ENCODE peak calls at places on chromosomes 5 and 9, in nine cellular contexts. One of them, this sample, is unnamed.

GRCh38 chr9:113619156-113619861 is 155.8 kb downstream of the RGS3 start:
- DNase-seq in neuronal stem cell: no peak
- DNase-seq in astrocyte: no peak
- DNase-seq in heart left ventricle: peak
- DNase-seq in cardiac muscle cell: no peak
- DNase-seq in endodermal cell: peak
- DNase-seq in breast epithelium: no peak
- DNase-seq in PC-9: no peak
- DNase-seq in CD4-positive, alpha-beta T cell: no peak
- DNase-seq in this sample: no peak

GRCh38 chr5:103290846-103291245 is 32.3 kb downstream of the MACIR start:
- DNase-seq in neuronal stem cell: no peak
- DNase-seq in astrocyte: no peak
- DNase-seq in heart left ventricle: no peak
- DNase-seq in cardiac muscle cell: no peak
- DNase-seq in endodermal cell: no peak
- DNase-seq in breast epithelium: no peak
- DNase-seq in PC-9: no peak
- DNase-seq in CD4-positive, alpha-beta T cell: no peak
- DNase-seq in this sample: no peak

GRCh38 chr5:8861764-8862163 is 684.1 kb downstream of the SEMA5A start:
- DNase-seq in neuronal stem cell: no peak
- DNase-seq in astrocyte: no peak
- DNase-seq in heart left ventricle: no peak
- DNase-seq in cardiac muscle cell: no peak
- DNase-seq in endodermal cell: no peak
- DNase-seq in breast epithelium: no peak
- DNase-seq in PC-9: no peak
- DNase-seq in CD4-positive, alpha-beta T cell: no peak
- DNase-seq in this sample: no peak

GRCh38 chr5:1414311-1415058 is 30.8 kb downstream of the SLC6A3 start:
- DNase-seq in neuronal stem cell: no peak
- DNase-seq in astrocyte: no peak
- DNase-seq in heart left ventricle: no peak
- DNase-seq in cardiac muscle cell: no peak
- DNase-seq in endodermal cell: no peak
- DNase-seq in breast epithelium: no peak
- DNase-seq in PC-9: no peak
- DNase-seq in CD4-positive, alpha-beta T cell: no peak
- DNase-seq in this sample: peak

GRCh38 chr5:113807384-113808053 is 294.0 kb downstream of the YTHDC2 start:
- DNase-seq in neuronal stem cell: no peak
- DNase-seq in astrocyte: peak
- DNase-seq in heart left ventricle: no peak
- DNase-seq in cardiac muscle cell: peak
- DNase-seq in endodermal cell: no peak
- DNase-seq in breast epithelium: no peak
- DNase-seq in PC-9: no peak
- DNase-seq in CD4-positive, alpha-beta T cell: no peak
- DNase-seq in this sample: no peak

GRCh38 chr5:72428664-72429063 is 78.5 kb downstream of the ZNF366 start:
- DNase-seq in neuronal stem cell: no peak
- DNase-seq in astrocyte: no peak
- DNase-seq in heart left ventricle: no peak
- DNase-seq in cardiac muscle cell: no peak
- DNase-seq in endodermal cell: no peak
- DNase-seq in breast epithelium: no peak
- DNase-seq in PC-9: no peak
- DNase-seq in CD4-positive, alpha-beta T cell: no peak
- DNase-seq in this sample: no peak

GRCh38 chr9:96853711-96854072 is 622 bp downstream of the ZNF782 start:
- DNase-seq in neuronal stem cell: no peak
- DNase-seq in astrocyte: no peak
- DNase-seq in heart left ventricle: no peak
- DNase-seq in cardiac muscle cell: no peak
- DNase-seq in endodermal cell: no peak
- DNase-seq in breast epithelium: no peak
- DNase-seq in PC-9: no peak
- DNase-seq in CD4-positive, alpha-beta T cell: no peak
- DNase-seq in this sample: no peak

GRCh38 chr9:91857831-91858669 is 92.0 kb downstream of the ROR2 start:
- DNase-seq in neuronal stem cell: peak
- DNase-seq in astrocyte: peak
- DNase-seq in heart left ventricle: no peak
- DNase-seq in cardiac muscle cell: no peak
- DNase-seq in endodermal cell: peak
- DNase-seq in breast epithelium: no peak
- DNase-seq in PC-9: no peak
- DNase-seq in CD4-positive, alpha-beta T cell: no peak
- DNase-seq in this sample: no peak

GRCh38 chr9:94937214-94937903 is 210.9 kb downstream of the AOPEP start:
- DNase-seq in neuronal stem cell: no peak
- DNase-seq in astrocyte: peak
- DNase-seq in heart left ventricle: no peak
- DNase-seq in cardiac muscle cell: peak
- DNase-seq in endodermal cell: no peak
- DNase-seq in breast epithelium: no peak
- DNase-seq in PC-9: peak
- DNase-seq in CD4-positive, alpha-beta T cell: no peak
- DNase-seq in this sample: no peak

GRCh38 chr9:125663127-125663526 is 43.9 kb downstream of the MAPKAP1 start:
- DNase-seq in neuronal stem cell: no peak
- DNase-seq in astrocyte: peak
- DNase-seq in heart left ventricle: no peak
- DNase-seq in cardiac muscle cell: peak
- DNase-seq in endodermal cell: no peak
- DNase-seq in breast epithelium: no peak
- DNase-seq in PC-9: peak
- DNase-seq in CD4-positive, alpha-beta T cell: no peak
- DNase-seq in this sample: no peak

GRCh38 chr9:129259373-129259772 is 81.3 kb upstream of the IER5L start:
- DNase-seq in neuronal stem cell: no peak
- DNase-seq in astrocyte: no peak
- DNase-seq in heart left ventricle: no peak
- DNase-seq in cardiac muscle cell: no peak
- DNase-seq in endodermal cell: no peak
- DNase-seq in breast epithelium: no peak
- DNase-seq in PC-9: no peak
- DNase-seq in CD4-positive, alpha-beta T cell: no peak
- DNase-seq in this sample: no peak

GRCh38 chr9:82454509-82455190 is 466.1 kb downstream of the SPATA31D1 start:
- DNase-seq in neuronal stem cell: no peak
- DNase-seq in astrocyte: no peak
- DNase-seq in heart left ventricle: no peak
- DNase-seq in cardiac muscle cell: no peak
- DNase-seq in endodermal cell: no peak
- DNase-seq in breast epithelium: no peak
- DNase-seq in PC-9: no peak
- DNase-seq in CD4-positive, alpha-beta T cell: no peak
- DNase-seq in this sample: no peak

GRCh38 chr9:98908897-98909634 is 34.6 kb upstream of the COL15A1 start:
- DNase-seq in neuronal stem cell: no peak
- DNase-seq in astrocyte: peak
- DNase-seq in heart left ventricle: no peak
- DNase-seq in cardiac muscle cell: peak
- DNase-seq in endodermal cell: no peak
- DNase-seq in breast epithelium: no peak
- DNase-seq in PC-9: no peak
- DNase-seq in CD4-positive, alpha-beta T cell: no peak
- DNase-seq in this sample: no peak

GRCh38 chr9:129822825-129823162 is 1.1 kb downstream of the TOR1A start:
- DNase-seq in neuronal stem cell: no peak
- DNase-seq in astrocyte: no peak
- DNase-seq in heart left ventricle: no peak
- DNase-seq in cardiac muscle cell: peak
- DNase-seq in endodermal cell: no peak
- DNase-seq in breast epithelium: no peak
- DNase-seq in PC-9: no peak
- DNase-seq in CD4-positive, alpha-beta T cell: no peak
- DNase-seq in this sample: no peak

GRCh38 chr9:16640649-16641048 is 229.8 kb downstream of the BNC2 start:
- DNase-seq in neuronal stem cell: no peak
- DNase-seq in astrocyte: no peak
- DNase-seq in heart left ventricle: no peak
- DNase-seq in cardiac muscle cell: peak
- DNase-seq in endodermal cell: peak
- DNase-seq in breast epithelium: no peak
- DNase-seq in PC-9: no peak
- DNase-seq in CD4-positive, alpha-beta T cell: no peak
- DNase-seq in this sample: no peak

DNA sequence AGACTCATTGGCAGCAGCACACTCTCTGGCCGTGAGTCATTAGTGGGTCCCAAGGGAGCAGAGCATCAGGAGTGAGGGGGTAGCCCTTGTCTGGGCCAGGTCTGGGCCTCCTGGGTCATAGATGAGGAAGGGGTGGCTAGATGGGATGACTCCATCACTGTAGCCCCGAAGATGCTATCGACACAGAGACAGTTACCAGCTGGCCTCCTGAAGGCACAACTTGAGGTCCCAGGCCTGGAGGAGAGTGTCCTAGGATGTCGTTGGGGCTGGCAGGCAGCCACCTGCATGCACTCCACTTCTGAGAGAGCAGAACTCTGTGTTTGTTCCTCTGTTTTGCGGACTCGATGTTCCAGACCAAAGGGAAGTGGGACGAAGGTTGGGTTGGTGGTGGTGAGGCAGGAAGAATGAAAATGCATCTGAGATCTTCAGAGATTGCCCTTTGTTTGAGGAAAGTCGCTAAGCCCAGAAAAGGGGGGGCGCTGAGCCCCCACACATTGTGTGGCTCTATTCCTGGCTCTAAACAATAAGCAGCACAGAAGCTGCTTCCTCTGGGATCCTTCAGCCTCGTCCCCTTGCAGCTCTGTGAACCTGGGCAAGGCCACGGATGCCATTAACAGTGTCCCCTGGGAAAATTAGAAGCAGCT is 4.7 kb downstream of the BTNL9 start:
- DNase-seq in neuronal stem cell: no peak
- DNase-seq in astrocyte: no peak
- DNase-seq in heart left ventricle: peak
- DNase-seq in cardiac muscle cell: no peak
- DNase-seq in endodermal cell: peak
- DNase-seq in breast epithelium: no peak
- DNase-seq in PC-9: no peak
- DNase-seq in CD4-positive, alpha-beta T cell: no peak
- DNase-seq in this sample: peak
- H3K27ac ChIP-seq in neuronal stem cell: no peak
- H3K27ac ChIP-seq in astrocyte: no peak
- H3K27ac ChIP-seq in heart left ventricle: peak
- H3K27ac ChIP-seq in cardiac muscle cell: no peak
- H3K27ac ChIP-seq in endodermal cell: no peak
- H3K27ac ChIP-seq in breast epithelium: no peak
- H3K27ac ChIP-seq in PC-9: no peak
- H3K27ac ChIP-seq in CD4-positive, alpha-beta T cell: no peak
- H3K27ac ChIP-seq in this sample: peak

GRCh38 chr5:10756539-10756938 is 4.5 kb downstream of the DAP start:
- DNase-seq in neuronal stem cell: no peak
- DNase-seq in astrocyte: peak
- DNase-seq in heart left ventricle: no peak
- DNase-seq in cardiac muscle cell: peak
- DNase-seq in endodermal cell: no peak
- DNase-seq in breast epithelium: no peak
- DNase-seq in PC-9: no peak
- DNase-seq in CD4-positive, alpha-beta T cell: no peak
- DNase-seq in this sample: no peak
- H3K27ac ChIP-seq in neuronal stem cell: no peak
- H3K27ac ChIP-seq in astrocyte: peak
- H3K27ac ChIP-seq in heart left ventricle: no peak
- H3K27ac ChIP-seq in cardiac muscle cell: no peak
- H3K27ac ChIP-seq in endodermal cell: no peak
- H3K27ac ChIP-seq in breast epithelium: no peak
- H3K27ac ChIP-seq in PC-9: no peak
- H3K27ac ChIP-seq in CD4-positive, alpha-beta T cell: no peak
- H3K27ac ChIP-seq in this sample: no peak

DNA sequence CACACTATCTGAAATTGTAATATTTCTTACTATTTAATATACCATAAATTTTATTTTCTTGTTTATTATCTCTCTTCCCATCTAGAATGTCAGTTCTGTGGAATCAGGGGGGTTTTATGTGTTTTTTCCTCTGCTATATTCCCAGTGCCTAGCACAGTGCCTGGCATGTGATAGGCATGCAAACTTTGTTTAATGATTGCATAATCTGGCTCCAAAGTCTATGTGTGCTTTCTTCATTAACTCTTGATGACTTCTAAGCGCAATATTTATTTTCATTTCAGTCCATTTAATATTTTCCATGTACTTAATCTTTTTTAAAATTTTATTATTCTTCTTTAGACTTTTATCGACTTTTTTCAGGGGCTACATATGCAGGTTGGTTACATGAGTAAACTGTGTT is 60.4 kb upstream of the CDK5RAP2 start:
- DNase-seq in neuronal stem cell: no peak
- DNase-seq in astrocyte: no peak
- DNase-seq in heart left ventricle: no peak
- DNase-seq in cardiac muscle cell: no peak
- DNase-seq in endodermal cell: no peak
- DNase-seq in breast epithelium: no peak
- DNase-seq in PC-9: no peak
- DNase-seq in CD4-positive, alpha-beta T cell: no peak
- DNase-seq in this sample: no peak
- H3K27ac ChIP-seq in neuronal stem cell: no peak
- H3K27ac ChIP-seq in astrocyte: no peak
- H3K27ac ChIP-seq in heart left ventricle: no peak
- H3K27ac ChIP-seq in cardiac muscle cell: no peak
- H3K27ac ChIP-seq in endodermal cell: no peak
- H3K27ac ChIP-seq in breast epithelium: no peak
- H3K27ac ChIP-seq in PC-9: no peak
- H3K27ac ChIP-seq in CD4-positive, alpha-beta T cell: no peak
- H3K27ac ChIP-seq in this sample: no peak

DNA sequence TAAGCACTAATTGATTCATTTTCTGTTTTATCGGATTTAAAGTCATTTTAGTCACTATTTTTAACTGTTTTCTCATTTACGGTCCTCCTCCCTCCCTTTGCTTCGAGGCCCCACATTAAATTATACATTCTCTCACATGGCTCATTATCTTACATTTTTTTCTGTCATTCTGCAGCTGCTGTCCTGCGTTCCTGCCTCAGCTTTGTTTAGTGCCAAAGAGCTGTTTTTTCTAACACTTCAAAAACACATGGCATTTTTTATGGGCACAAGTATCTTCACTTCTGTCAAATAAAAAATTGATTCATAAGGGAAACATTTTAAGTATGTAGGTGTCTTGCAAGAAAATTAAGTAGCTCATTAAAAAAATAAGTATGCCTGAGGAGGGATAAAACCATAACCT is 130.0 kb upstream of the FST start:
- DNase-seq in neuronal stem cell: no peak
- DNase-seq in astrocyte: no peak
- DNase-seq in heart left ventricle: no peak
- DNase-seq in cardiac muscle cell: no peak
- DNase-seq in endodermal cell: no peak
- DNase-seq in breast epithelium: no peak
- DNase-seq in PC-9: no peak
- DNase-seq in CD4-positive, alpha-beta T cell: no peak
- DNase-seq in this sample: no peak
- H3K27ac ChIP-seq in neuronal stem cell: no peak
- H3K27ac ChIP-seq in astrocyte: no peak
- H3K27ac ChIP-seq in heart left ventricle: no peak
- H3K27ac ChIP-seq in cardiac muscle cell: no peak
- H3K27ac ChIP-seq in endodermal cell: no peak
- H3K27ac ChIP-seq in breast epithelium: no peak
- H3K27ac ChIP-seq in PC-9: no peak
- H3K27ac ChIP-seq in CD4-positive, alpha-beta T cell: no peak
- H3K27ac ChIP-seq in this sample: no peak

GRCh38 chr5:40677456-40677855 is 2.3 kb upstream of the PTGER4 start:
- DNase-seq in neuronal stem cell: no peak
- DNase-seq in astrocyte: no peak
- DNase-seq in heart left ventricle: no peak
- DNase-seq in cardiac muscle cell: no peak
- DNase-seq in endodermal cell: no peak
- DNase-seq in breast epithelium: no peak
- DNase-seq in PC-9: no peak
- DNase-seq in CD4-positive, alpha-beta T cell: no peak
- DNase-seq in this sample: no peak
- H3K27ac ChIP-seq in neuronal stem cell: no peak
- H3K27ac ChIP-seq in astrocyte: peak
- H3K27ac ChIP-seq in heart left ventricle: peak
- H3K27ac ChIP-seq in cardiac muscle cell: no peak
- H3K27ac ChIP-seq in endodermal cell: no peak
- H3K27ac ChIP-seq in breast epithelium: peak
- H3K27ac ChIP-seq in PC-9: peak
- H3K27ac ChIP-seq in CD4-positive, alpha-beta T cell: peak
- H3K27ac ChIP-seq in this sample: peak

This sample was measured in left ventricle myocardium inferior.